ENCODE peak calls at places on chromosome 12, in four cellular contexts. M, J, C and I are unnamed samples. For H3K4me1 and H3K9me3, the result is how much of the 10 kb centered on the place peaks cover.

GRCh38 chr12:90327783-90328743 is 619.4 kb upstream of the ATP2B1 start:
- DNase-seq in M (no peak), J (no peak), C (no peak), I (no peak)

GRCh38 chr12:6452245-6452731 is 446 bp downstream of the TAPBPL start:
- DNase-seq in M (no peak), J (peak), C (no peak), I (peak)

GRCh38 chr12:108394196-108394595 is 55.1 kb upstream of the CMKLR1 start:
- DNase-seq in M (no peak), J (no peak), C (no peak), I (peak)

GRCh38 chr12:10366875-10367274 is 23.0 kb downstream of the KLRK1 start:
- DNase-seq in M (no peak), J (no peak), C (no peak), I (no peak)

GRCh38 chr12:46168426-46168825 is 100.4 kb downstream of the SLC38A1 start:
- DNase-seq in M (no peak), J (no peak), C (no peak), I (no peak)

GRCh38 chr12:89299951-89300350 is 52.4 kb downstream of the DUSP6 start:
- DNase-seq in M (no peak), J (no peak), C (no peak), I (no peak)

GRCh38 chr12:115160290-115161108 is 476.5 kb upstream of the TBX3 start:
- DNase-seq in M (no peak), J (no peak), C (no peak), I (no peak)

GRCh38 chr12:113903381-113903863 is 62.7 kb downstream of the RBM19 start:
- DNase-seq in M (no peak), J (no peak), C (no peak), I (no peak)

GRCh38 chr12:129063600-129063999 is 210.3 kb downstream of the GLT1D1 start:
- DNase-seq in M (no peak), J (no peak), C (no peak), I (no peak)

GRCh38 chr12:175250-175649 is 38.7 kb downstream of the SLC6A12 start:
- DNase-seq in M (no peak), J (no peak), C (no peak), I (no peak)

GRCh38 chr12:113485330-113485729 is 13.7 kb upstream of the LHX5 start:
- DNase-seq in M (no peak), J (no peak), C (no peak), I (no peak)

GRCh38 chr12:92928962-92929915 is at the start of gene EEA1:
- DNase-seq in M (peak), J (peak), C (peak), I (peak)

GRCh38 chr12:96099986-96100385 is 64.6 kb upstream of the LTA4H start:
- DNase-seq in M (peak), J (no peak), C (peak), I (no peak)

GRCh38 chr12:12612403-12612802 is 727 bp downstream of the CREBL2 start:
- DNase-seq in M (no peak), J (no peak), C (peak), I (no peak)

GRCh38 chr12:639988-640387 is 23.3 kb downstream of the NINJ2 start:
- DNase-seq in M (no peak), J (no peak), C (no peak), I (no peak)

GRCh38 chr12:89882051-89882450 is 173.4 kb upstream of the ATP2B1 start:
- DNase-seq in M (no peak), J (no peak), C (no peak), I (no peak)

GRCh38 chr12:94595152-94595551 is 55.2 kb downstream of the TMCC3 start:
- DNase-seq in M (no peak), J (no peak), C (no peak), I (no peak)

GRCh38 chr12:50201987-50202521 is 34.9 kb upstream of the CERS5 start:
- DNase-seq in M (no peak), J (peak), C (no peak), I (no peak)

GRCh38 chr12:94954029-94954685 is 49.3 kb downstream of the NDUFA12 start:
- DNase-seq in M (no peak), J (peak), C (no peak), I (no peak)

GRCh38 chr12:45356822-45357546 is 141.1 kb downstream of the ANO6 start:
- DNase-seq in M (no peak), J (no peak), C (no peak), I (no peak)

GRCh38 chr12:116474331-116474730 is 84.8 kb upstream of the MAP1LC3B2 start:
- DNase-seq in M (no peak), J (no peak), C (no peak), I (no peak)

GRCh38 chr12:118044075-118044474 is 16.9 kb downstream of the WSB2 start:
- DNase-seq in M (no peak), J (no peak), C (no peak), I (no peak)

GRCh38 chr12:19461986-19462385 is 22.7 kb downstream of the AEBP2 start:
- DNase-seq in M (no peak), J (no peak), C (no peak), I (no peak)

GRCh38 chr12:6307521-6307920 is 3.0 kb upstream of the PLEKHG6 start:
- DNase-seq in M (peak), J (no peak), C (no peak), I (peak)

GRCh38 chr12:58459191-58459590 is 461.1 kb downstream of the LRIG3 start:
- DNase-seq in M (no peak), J (no peak), C (no peak), I (no peak)

GRCh38 chr12:42568952-42569916 is 20.3 kb downstream of the PRICKLE1 start:
- DNase-seq in M (no peak), J (no peak), C (no peak), I (no peak)

GRCh38 chr12:51246254-51246853 is 7.7 kb downstream of the DAZAP2 start:
- DNase-seq in M (no peak), J (no peak), C (peak), I (no peak)

GRCh38 chr12:68451261-68452091 is 119.3 kb upstream of the MDM1 start:
- DNase-seq in M (no peak), J (no peak), C (peak), I (peak)

GRCh38 chr12:2654311-2654710 is 140.5 kb upstream of the FKBP4 start:
- DNase-seq in M (peak), J (no peak), C (no peak), I (peak)

GRCh38 chr12:23536293-23536692 is 413.2 kb downstream of the SOX5 start:
- DNase-seq in M (peak), J (no peak), C (no peak), I (no peak)

GRCh38 chr12:60148109-60148508 is 552.3 kb downstream of the SLC16A7 start:
- DNase-seq in M (no peak), J (no peak), C (no peak), I (no peak)

GRCh38 chr12:79127268-79127895 is 262.8 kb downstream of the SYT1 start:
- DNase-seq in M (no peak), J (no peak), C (no peak), I (no peak)

GRCh38 chr12:11576104-11576503 is 73.4 kb upstream of the ETV6 start:
- DNase-seq in M (no peak), J (no peak), C (no peak), I (no peak)

GRCh38 chr12:124917135-124917840 is 2.8 kb upstream of the UBC start:
- DNase-seq in M (peak), J (peak), C (peak), I (peak)

GRCh38 chr12:105020241-105020962 is 34.3 kb downstream of the NOPCHAP1 start:
- DNase-seq in M (no peak), J (no peak), C (no peak), I (no peak)

GRCh38 chr12:6056406-6057211 is 67.9 kb downstream of the VWF start:
- DNase-seq in M (no peak), J (no peak), C (no peak), I (no peak)

GRCh38 chr12:20508962-20509361 is 140.6 kb downstream of the PDE3A start:
- DNase-seq in M (no peak), J (no peak), C (no peak), I (no peak)

GRCh38 chr12:83802011-83802410 is 1110.6 kb downstream of the SLC6A15 start:
- DNase-seq in M (no peak), J (no peak), C (no peak), I (no peak)
- H3K4me1 ChIP-seq in M (under half), J (under half), C (under half), I (under half)

DNA sequence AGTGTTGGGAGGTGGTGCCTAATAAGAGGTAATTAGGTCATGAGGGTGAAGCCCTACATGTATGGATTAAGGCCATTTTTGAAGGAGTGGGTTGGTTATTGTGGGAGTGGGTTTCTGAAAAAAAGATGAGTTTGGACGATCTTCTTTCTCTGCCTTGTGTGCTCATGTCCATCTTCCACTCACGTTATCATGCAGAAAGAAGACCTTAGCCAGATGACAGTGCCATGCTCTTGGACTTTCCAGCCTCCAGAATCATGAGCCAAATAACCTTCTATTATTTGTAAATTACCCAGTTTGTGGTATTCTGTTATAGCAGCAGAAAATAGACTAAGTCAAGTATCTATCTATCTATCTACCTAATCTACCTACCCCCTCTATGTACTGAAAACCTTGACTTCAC is 71.9 kb downstream of the SDR9C7 start:
- DNase-seq in M (no peak), J (no peak), C (no peak), I (no peak)
- H3K9me3 ChIP-seq in M (half or more), J (under half), C (under half), I (under half)

GRCh38 chr12:70398862-70399261 is 32.8 kb downstream of the KCNMB4 start:
- DNase-seq in M (no peak), J (no peak), C (no peak), I (no peak)
- H3K4me1 ChIP-seq in M (under half), J (under half), C (under half), I (under half)

DNA sequence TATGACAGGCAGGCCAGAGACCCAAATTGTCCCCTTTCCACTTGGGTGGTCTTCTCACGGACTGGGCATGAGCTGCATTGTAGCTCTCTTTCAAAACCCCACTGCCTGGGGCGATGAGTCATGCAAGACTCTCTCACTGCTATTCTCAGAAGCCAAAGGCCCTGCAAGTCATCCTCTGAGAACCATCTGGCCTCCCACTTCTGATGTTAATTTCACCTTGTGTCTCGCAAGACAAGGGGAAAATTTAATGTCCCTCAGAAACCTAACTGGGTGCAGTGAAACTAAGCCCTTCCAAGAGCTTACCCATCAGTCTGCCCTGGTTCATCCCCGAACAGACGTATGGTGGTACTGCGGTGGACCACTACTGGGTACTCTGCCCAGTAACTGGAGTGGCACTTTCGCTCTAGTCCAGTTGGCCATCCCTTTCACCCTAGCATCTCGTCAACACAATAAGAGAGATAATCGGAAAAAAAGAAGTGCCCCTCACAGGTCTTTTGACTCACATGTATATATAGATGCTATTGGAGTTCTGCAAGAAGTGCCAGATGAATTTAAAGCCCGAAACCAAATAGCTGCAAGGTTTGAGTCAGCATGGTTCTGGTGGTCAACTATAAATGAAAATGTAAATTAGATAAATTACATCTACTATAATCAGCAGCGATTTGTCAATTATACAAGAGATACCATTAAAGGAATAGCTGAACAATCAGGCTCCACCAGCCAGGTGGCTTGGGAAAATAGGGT is 31.3 kb upstream of the LALBA start:
- DNase-seq in M (no peak), J (no peak), C (no peak), I (no peak)
- H3K9me3 ChIP-seq in M (under half), J (under half), C (under half), I (under half)

GRCh38 chr12:53046655-53047220 is 3.1 kb upstream of the TNS2 start:
- DNase-seq in M (no peak), J (peak), C (no peak), I (peak)
- H3K4me1 ChIP-seq in M (half or more), J (under half), C (under half), I (under half)

DNA sequence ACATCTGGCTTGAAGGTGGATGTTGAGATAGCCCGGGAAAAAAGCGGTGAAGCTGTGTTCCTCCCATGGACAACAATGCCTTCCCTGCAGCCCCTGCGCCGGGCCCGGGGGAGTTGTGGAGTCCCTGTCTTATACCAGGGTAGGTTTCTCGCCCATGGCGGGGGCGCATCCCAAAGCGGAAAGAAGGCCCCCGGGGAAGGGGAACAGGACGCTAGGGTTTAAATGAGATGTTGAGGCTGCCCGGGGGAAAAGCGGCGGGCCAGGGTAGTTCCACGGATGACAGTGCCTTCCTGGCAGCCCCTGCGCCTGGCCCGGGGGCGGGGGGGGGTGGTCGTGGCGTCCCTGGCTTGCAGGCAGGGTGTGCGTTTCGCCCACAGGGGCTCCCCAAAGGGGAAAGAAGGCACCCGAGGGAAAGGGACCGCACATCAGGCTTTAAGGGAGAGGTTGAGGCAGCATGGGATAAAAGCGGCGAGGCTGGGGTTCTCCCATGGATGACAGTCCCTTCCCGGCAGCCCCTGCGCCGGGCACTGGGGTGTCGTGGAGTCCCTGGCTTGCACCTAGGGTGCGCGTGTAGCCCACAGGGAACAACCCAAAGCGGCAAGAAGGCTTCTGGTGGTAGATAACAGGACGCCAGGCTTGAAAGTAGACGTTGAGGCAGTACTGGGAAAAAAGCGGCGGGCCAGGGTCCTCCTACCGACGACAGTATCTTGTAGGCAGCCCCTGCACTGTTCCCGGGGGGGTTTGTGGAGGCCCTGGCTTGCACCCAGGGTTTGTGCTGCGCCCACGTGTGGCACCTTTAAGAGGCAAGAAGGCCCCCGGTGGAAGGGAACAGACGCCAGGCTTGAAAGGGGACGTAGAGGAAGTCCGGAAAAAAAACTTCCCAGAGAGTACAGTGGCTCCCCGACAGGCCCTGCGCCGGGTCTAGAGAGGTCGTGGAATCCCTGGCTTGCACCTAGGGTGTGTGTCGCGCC is 160.8 kb upstream of the ALG10B start:
- DNase-seq in M (peak), J (no peak), C (no peak), I (no peak)
- H3K9me3 ChIP-seq in M (under half), J (under half), C (under half), I (under half)